ENCODE peak calls at places on chromosome 18, in eight cellular contexts. G is transverse colon; Y is HCT116; J is tibial nerve; V is tibial artery; M is effector memory CD4-positive, alpha-beta T cell; E is GM23248; Q is left lung. L is an unnamed sample. For H3K27me3, the result is how much of the 10 kb centered on the place peaks cover.

GRCh38 chr18:40371673-40372072 is 1583.4 kb upstream of the PIK3C3 start:
- DNase-seq in G (no peak), Y (no peak), J (no peak), V (no peak), M (no peak), E (peak), Q (no peak), L (no peak)

GRCh38 chr18:35283923-35284794 is 5.9 kb downstream of the ZSCAN30 start:
- DNase-seq in G (no peak), Y (no peak), J (no peak), V (no peak), M (no peak), E (no peak), Q (no peak), L (no peak)

GRCh38 chr18:45357681-45358470 is 257.4 kb upstream of the SLC14A2 start:
- DNase-seq in G (no peak), Y (no peak), J (no peak), V (no peak), M (no peak), E (peak), Q (no peak), L (no peak)

GRCh38 chr18:4870177-4870773 is 326.8 kb downstream of the AKAIN1 start:
- DNase-seq in G (no peak), Y (no peak), J (no peak), V (no peak), M (no peak), E (no peak), Q (no peak), L (no peak)

GRCh38 chr18:3360211-3360610 is 89.8 kb upstream of the TGIF1 start:
- DNase-seq in G (no peak), Y (no peak), J (no peak), V (no peak), M (no peak), E (no peak), Q (no peak), L (no peak)

GRCh38 chr18:29123706-29124530 is 947.0 kb upstream of the CDH2 start:
- DNase-seq in G (no peak), Y (no peak), J (no peak), V (no peak), M (no peak), E (peak), Q (no peak), L (no peak)

GRCh38 chr18:42508683-42509347 is 553.8 kb downstream of the PIK3C3 start:
- DNase-seq in G (no peak), Y (no peak), J (no peak), V (no peak), M (no peak), E (no peak), Q (no peak), L (no peak)

GRCh38 chr18:76490701-76491171 is 4.3 kb downstream of the ZNF516 start:
- DNase-seq in G (peak), Y (no peak), J (no peak), V (no peak), M (peak), E (peak), Q (peak), L (no peak)

GRCh38 chr18:27750014-27750413 is 426.9 kb downstream of the CDH2 start:
- DNase-seq in G (no peak), Y (peak), J (no peak), V (no peak), M (no peak), E (peak), Q (no peak), L (no peak)

GRCh38 chr18:49460958-49461601 is 635 bp upstream of the DYM start:
- DNase-seq in G (no peak), Y (no peak), J (no peak), V (no peak), M (no peak), E (peak), Q (no peak), L (no peak)

GRCh38 chr18:48517048-48517447 is 21.8 kb upstream of the CTIF start:
- DNase-seq in G (no peak), Y (no peak), J (no peak), V (no peak), M (no peak), E (no peak), Q (no peak), L (no peak)

GRCh38 chr18:55406374-55407045 is 181.5 kb downstream of the TCF4 start:
- DNase-seq in G (no peak), Y (no peak), J (no peak), V (no peak), M (no peak), E (no peak), Q (no peak), L (no peak)

GRCh38 chr18:47036298-47036874 is 965 bp upstream of the ELOA2 start:
- DNase-seq in G (no peak), Y (peak), J (no peak), V (no peak), M (no peak), E (peak), Q (no peak), L (no peak)

GRCh38 chr18:42192251-42193248 is 237.5 kb downstream of the PIK3C3 start:
- DNase-seq in G (no peak), Y (no peak), J (no peak), V (no peak), M (no peak), E (peak), Q (no peak), L (no peak)

GRCh38 chr18:77818328-77818727 is 568.7 kb downstream of the GALR1 start:
- DNase-seq in G (no peak), Y (no peak), J (no peak), V (no peak), M (no peak), E (no peak), Q (no peak), L (no peak)

GRCh38 chr18:10424576-10425314 is 29.7 kb upstream of the APCDD1 start:
- DNase-seq in G (no peak), Y (no peak), J (peak), V (peak), M (no peak), E (peak), Q (no peak), L (no peak)

GRCh38 chr18:32470136-32470712 is 458 bp downstream of the GAREM1 start:
- DNase-seq in G (peak), Y (no peak), J (peak), V (peak), M (no peak), E (peak), Q (no peak), L (no peak)

GRCh38 chr18:63154350-63155152 is 165.0 kb downstream of the BCL2 start:
- DNase-seq in G (no peak), Y (no peak), J (no peak), V (no peak), M (no peak), E (no peak), Q (no peak), L (no peak)
- H3K4me3 ChIP-seq in G (no peak), Y (no peak), J (no peak), V (no peak), M (peak), E (no peak), Q (no peak), L (no peak)

GRCh38 chr18:79544386-79544963 is 135.1 kb upstream of the CTDP1 start:
- DNase-seq in G (no peak), Y (no peak), J (no peak), V (no peak), M (no peak), E (no peak), Q (peak), L (peak)

GRCh38 chr18:79542213-79542612 is 137.4 kb upstream of the CTDP1 start:
- DNase-seq in G (no peak), Y (no peak), J (no peak), V (no peak), M (no peak), E (no peak), Q (no peak), L (no peak)

GRCh38 chr18:79542876-79543750 is 136.5 kb upstream of the CTDP1 start:
- DNase-seq in G (no peak), Y (no peak), J (no peak), V (no peak), M (no peak), E (no peak), Q (peak), L (peak)

GRCh38 chr18:79545255-79545654 is 134.3 kb upstream of the CTDP1 start:
- DNase-seq in G (no peak), Y (no peak), J (no peak), V (no peak), M (no peak), E (no peak), Q (peak), L (peak)

DNA sequence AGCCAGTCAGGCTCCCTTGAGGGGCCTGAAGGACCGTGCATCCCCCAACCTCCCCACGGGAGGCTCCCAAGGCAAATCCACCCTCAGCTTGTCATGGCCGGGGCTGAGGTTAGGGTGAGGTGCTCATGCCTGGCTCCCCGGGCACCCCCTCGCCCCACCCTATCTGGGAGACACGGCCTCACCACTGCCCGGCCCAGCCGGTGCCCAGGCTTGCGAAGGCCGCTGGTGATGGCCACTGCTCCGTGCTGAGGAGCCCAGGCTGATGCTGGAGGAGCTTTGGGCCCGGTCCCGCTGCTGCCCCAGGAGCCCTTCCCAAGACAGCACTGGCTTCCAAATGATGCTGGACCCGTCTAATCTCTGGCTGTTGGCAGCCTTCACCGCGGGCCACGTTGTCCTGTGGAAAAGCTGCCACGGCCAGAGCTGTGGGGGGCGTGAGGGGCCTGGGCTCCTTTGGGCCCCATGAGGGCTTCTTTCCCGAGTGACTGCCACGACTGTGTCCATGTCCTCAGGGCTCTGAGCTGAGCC is 135.7 kb upstream of the CTDP1 start:
- DNase-seq in G (no peak), Y (no peak), J (no peak), V (peak), M (no peak), E (no peak), Q (peak), L (peak)
- H3K27ac ChIP-seq in G (no peak), Y (no peak), J (no peak), V (no peak), M (no peak), E (no peak), Q (no peak), L (no peak)

GRCh38 chr18:22420649-22421048 is 2.9 kb upstream of the CTAGE1 start:
- DNase-seq in G (no peak), Y (no peak), J (no peak), V (no peak), M (no peak), E (no peak), Q (no peak), L (no peak)
- H3K27me3 ChIP-seq in G (under half), Y (under half), J (under half), V (under half), M (under half), E (under half), Q (under half), L (under half)

GRCh38 chr18:54250846-54251251 is 18.5 kb upstream of the POLI start:
- DNase-seq in G (no peak), Y (no peak), J (no peak), V (no peak), M (no peak), E (no peak), Q (no peak), L (no peak)
- H3K4me3 ChIP-seq in G (no peak), Y (no peak), J (no peak), V (no peak), M (no peak), E (no peak), Q (no peak), L (no peak)

GRCh38 chr18:58222439-58223125 is 178.6 kb downstream of the NEDD4L start:
- DNase-seq in G (no peak), Y (no peak), J (no peak), V (no peak), M (no peak), E (peak), Q (no peak), L (no peak)
- H3K27ac ChIP-seq in G (peak), Y (peak), J (no peak), V (no peak), M (no peak), E (peak), Q (peak), L (peak)

DNA sequence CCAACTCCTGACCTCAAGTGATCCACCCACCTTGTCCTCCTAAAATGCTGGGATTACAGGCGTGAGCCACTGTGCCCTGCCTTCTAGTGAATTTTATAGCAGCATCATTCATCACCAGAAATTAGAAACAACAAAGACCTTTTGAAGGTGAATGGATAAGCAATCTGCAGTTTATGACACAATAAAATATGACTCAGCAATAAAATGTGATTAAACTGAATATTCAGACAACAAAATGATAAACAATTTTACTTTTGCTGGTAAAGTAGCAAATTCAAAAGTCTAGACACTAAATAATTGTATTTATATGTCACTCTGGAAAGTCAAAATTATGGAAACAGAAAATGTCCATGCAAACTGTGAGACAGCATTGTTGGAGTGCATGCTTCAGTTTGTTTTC is 656.6 kb downstream of the CBLN2 start:
- DNase-seq in G (no peak), Y (no peak), J (no peak), V (no peak), M (no peak), E (no peak), Q (no peak), L (no peak)
- H3K27me3 ChIP-seq in G (under half), Y (under half), J (under half), V (under half), M (under half), E (under half), Q (under half), L (under half)

DNA sequence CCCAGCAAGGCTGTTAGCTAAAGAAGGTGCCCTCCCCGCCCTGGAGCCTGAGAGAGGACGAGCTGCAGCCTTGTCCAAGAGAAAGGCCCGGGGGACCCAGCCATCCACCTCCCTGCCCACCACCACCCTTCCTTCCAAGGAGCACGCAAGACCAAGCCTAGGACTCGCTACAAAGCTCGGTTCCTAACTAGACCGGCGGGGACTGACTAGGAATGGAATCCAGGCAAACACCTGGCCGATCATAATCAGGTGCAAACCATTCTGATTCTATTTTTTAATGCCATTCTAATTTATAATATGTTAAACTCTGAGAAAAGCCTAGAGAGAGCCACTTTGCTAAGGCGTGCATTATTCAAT is 19.7 kb upstream of the TUBB6 start:
- DNase-seq in G (no peak), Y (no peak), J (no peak), V (no peak), M (no peak), E (no peak), Q (no peak), L (no peak)
- H3K4me3 ChIP-seq in G (peak), Y (peak), J (peak), V (peak), M (no peak), E (peak), Q (peak), L (peak)

GRCh38 chr18:66219817-66220216 is 384.1 kb downstream of the CDH19 start:
- DNase-seq in G (no peak), Y (no peak), J (no peak), V (no peak), M (no peak), E (no peak), Q (no peak), L (no peak)

GRCh38 chr18:66226782-66227181 is 377.1 kb downstream of the CDH19 start:
- DNase-seq in G (no peak), Y (no peak), J (no peak), V (no peak), M (no peak), E (no peak), Q (no peak), L (no peak)

GRCh38 chr18:66222174-66222573 is 381.7 kb downstream of the CDH19 start:
- DNase-seq in G (no peak), Y (no peak), J (no peak), V (no peak), M (no peak), E (no peak), Q (no peak), L (no peak)
- H3K27ac ChIP-seq in G (no peak), Y (no peak), J (no peak), V (no peak), M (no peak), E (no peak), Q (no peak), L (no peak)

DNA sequence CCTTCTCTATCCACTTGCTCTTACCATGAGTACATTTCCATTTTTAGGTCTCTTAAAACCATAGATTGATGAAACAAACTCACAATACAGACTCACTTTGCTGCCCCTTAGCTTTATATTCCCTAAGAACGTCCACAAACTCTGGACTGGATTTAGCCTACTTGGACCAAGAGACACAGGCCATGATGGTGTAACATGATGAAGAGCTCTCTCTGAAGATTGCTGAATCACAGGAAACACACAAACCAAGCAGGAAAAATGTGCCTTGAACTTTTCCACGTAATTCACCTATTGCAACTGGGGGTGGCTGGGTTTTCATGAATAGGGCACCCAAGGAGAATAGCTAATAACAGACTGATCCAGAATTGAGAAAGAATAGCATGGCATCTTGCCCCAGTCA is 201.7 kb upstream of the RBBP8 start:
- DNase-seq in G (no peak), Y (no peak), J (no peak), V (no peak), M (no peak), E (no peak), Q (no peak), L (no peak)
- H3K27me3 ChIP-seq in G (under half), Y (under half), J (under half), V (under half), M (under half), E (under half), Q (under half), L (under half)

L was measured in RWPE2.